ENCODE peak calls at places on chromosome 22, in eight cellular contexts. P is fibroblast of lung; D is NCI-H1694 treated with DMSO at 0.1 percent for 48 hours; T is left ventricle myocardium inferior; Q is activated effector memory CD4-positive, alpha-beta T cell treated with anti-CD3 and anti-CD28 coated beads, Interleukin-2, amount 50 U/mL, for 16 hours; N is CD8-positive, alpha-beta memory T cell; W is H7; R is lung microvascular endothelial cell. F is an unnamed sample.

GRCh38 chr22:19717691-19718254 is 3.5 kb downstream of the SEPTIN5 start:
- DNase-seq in N (peak; percentile 85), P (peak; percentile 48), D (no peak), Q (peak; percentile 93), R (peak; percentile 56), T (peak; percentile 81), W (peak; percentile 98), F (peak; percentile 22)

GRCh38 chr22:35631597-35631996 is 14.5 kb upstream of the MB start:
- DNase-seq in R (peak; percentile 46), D (no peak), W (peak; percentile 83), P (no peak), Q (peak; percentile 74), T (no peak), N (peak; percentile 10), F (no peak)

GRCh38 chr22:31496007-31496734 is at the start of gene SFI1:
- DNase-seq in N (peak; percentile 98), D (peak; percentile 75), R (peak; percentile 92), W (peak; percentile 95), T (peak; percentile 93), Q (peak; percentile 99), P (peak; percentile 89), F (peak; percentile 47)

GRCh38 chr22:45552580-45553332 is 50.1 kb downstream of the FBLN1 start:
- DNase-seq in Q (no peak), W (peak; percentile 76), R (no peak), T (peak; percentile 77), N (no peak), P (peak; percentile 97), D (no peak), F (no peak)

GRCh38 chr22:30444632-30445437 is 19.3 kb downstream of the MTFP1 start:
- DNase-seq in R (peak; percentile 61), T (no peak), Q (peak; percentile 82), N (peak; percentile 39), D (peak; percentile 64), W (peak; percentile 95), P (peak; percentile 51), F (no peak)

GRCh38 chr22:49930128-49930527 is 11.7 kb downstream of the CRELD2 start:
- DNase-seq in Q (no peak), W (no peak), R (no peak), P (no peak), D (no peak), T (no peak), N (no peak), F (no peak)

GRCh38 chr22:39374191-39374590 is 24.4 kb downstream of the SYNGR1 start:
- DNase-seq in W (peak; percentile 86), Q (no peak), T (no peak), N (no peak), D (no peak), P (no peak), R (no peak), F (no peak)

GRCh38 chr22:31284241-31284745 is 8.0 kb downstream of the PIK3IP1 start:
- DNase-seq in D (peak; percentile 72), P (no peak), N (no peak), T (no peak), R (no peak), W (no peak), Q (peak; percentile 27), F (no peak)

GRCh38 chr22:35421121-35421520 is 21.2 kb downstream of the MCM5 start:
- DNase-seq in W (peak; percentile 80), T (no peak), R (no peak), N (no peak), Q (no peak), P (no peak), D (no peak), F (no peak)

GRCh38 chr22:37187891-37188761 is at the start of gene C1QTNF6:
- DNase-seq in D (no peak), N (no peak), Q (no peak), P (peak; percentile 62), W (peak; percentile 77), T (peak; percentile 56), R (peak; percentile 28), F (no peak)

GRCh38 chr22:27100789-27101188 is 443.4 kb downstream of the MIAT start:
- DNase-seq in P (peak; percentile 95), W (peak; percentile 84), R (no peak), N (no peak), Q (no peak), T (no peak), D (peak; percentile 54), F (no peak)

GRCh38 chr22:19943665-19944026 is 2.0 kb upstream of the TXNRD2 start:
- DNase-seq in D (peak; percentile 18), Q (no peak), T (no peak), P (peak; percentile 89), R (no peak), N (no peak), W (peak; percentile 59), F (no peak)